ENCODE peak calls at places on chromosomes 5 and 9, in nine cellular contexts. One of them, this sample, is unnamed.

GRCh38 chr5:160311491-160312138 is 749 bp downstream of the CCNJL start:
- DNase-seq in CD8-positive, alpha-beta memory T cell: no peak
- DNase-seq in pancreas: no peak
- DNase-seq in Panc1: no peak
- DNase-seq in ovary: peak
- DNase-seq in naive thymus-derived CD4-positive, alpha-beta T cell: no peak
- DNase-seq in gastrocnemius medialis: no peak
- DNase-seq in suprapubic skin: no peak
- DNase-seq in aorta: peak
- DNase-seq in this sample: no peak

GRCh38 chr9:115118471-115119156 is 657 bp upstream of the TNC start:
- DNase-seq in Panc1: no peak
- DNase-seq in suprapubic skin: peak
- DNase-seq in CD8-positive, alpha-beta memory T cell: no peak
- DNase-seq in ovary: no peak
- DNase-seq in naive thymus-derived CD4-positive, alpha-beta T cell: no peak
- DNase-seq in pancreas: no peak
- DNase-seq in aorta: peak
- DNase-seq in gastrocnemius medialis: peak
- DNase-seq in this sample: peak

GRCh38 chr5:67942451-67942830 is 273.1 kb upstream of the PIK3R1 start:
- DNase-seq in pancreas: no peak
- DNase-seq in aorta: no peak
- DNase-seq in naive thymus-derived CD4-positive, alpha-beta T cell: no peak
- DNase-seq in gastrocnemius medialis: no peak
- DNase-seq in CD8-positive, alpha-beta memory T cell: no peak
- DNase-seq in ovary: no peak
- DNase-seq in Panc1: no peak
- DNase-seq in suprapubic skin: no peak
- DNase-seq in this sample: no peak

GRCh38 chr5:141920771-141921170 is 2.9 kb upstream of the DELE1 start:
- DNase-seq in naive thymus-derived CD4-positive, alpha-beta T cell: no peak
- DNase-seq in ovary: no peak
- DNase-seq in gastrocnemius medialis: no peak
- DNase-seq in aorta: no peak
- DNase-seq in suprapubic skin: no peak
- DNase-seq in CD8-positive, alpha-beta memory T cell: no peak
- DNase-seq in pancreas: no peak
- DNase-seq in Panc1: no peak
- DNase-seq in this sample: no peak

GRCh38 chr9:26260238-26260637 is 582.0 kb upstream of the TUSC1 start:
- DNase-seq in Panc1: no peak
- DNase-seq in aorta: no peak
- DNase-seq in suprapubic skin: no peak
- DNase-seq in ovary: no peak
- DNase-seq in CD8-positive, alpha-beta memory T cell: no peak
- DNase-seq in gastrocnemius medialis: no peak
- DNase-seq in pancreas: no peak
- DNase-seq in naive thymus-derived CD4-positive, alpha-beta T cell: no peak
- DNase-seq in this sample: no peak

GRCh38 chr9:92328225-92328624 is 2.5 kb downstream of the CENPP start:
- DNase-seq in aorta: no peak
- DNase-seq in CD8-positive, alpha-beta memory T cell: no peak
- DNase-seq in suprapubic skin: no peak
- DNase-seq in ovary: no peak
- DNase-seq in pancreas: no peak
- DNase-seq in Panc1: no peak
- DNase-seq in gastrocnemius medialis: no peak
- DNase-seq in naive thymus-derived CD4-positive, alpha-beta T cell: no peak
- DNase-seq in this sample: no peak

GRCh38 chr5:118611332-118611945 is 376.9 kb downstream of the DTWD2 start:
- DNase-seq in aorta: no peak
- DNase-seq in gastrocnemius medialis: no peak
- DNase-seq in pancreas: no peak
- DNase-seq in Panc1: peak
- DNase-seq in naive thymus-derived CD4-positive, alpha-beta T cell: no peak
- DNase-seq in CD8-positive, alpha-beta memory T cell: no peak
- DNase-seq in suprapubic skin: no peak
- DNase-seq in ovary: no peak
- DNase-seq in this sample: no peak

GRCh38 chr9:98856982-98857381 is 49.5 kb downstream of the GALNT12 start:
- DNase-seq in gastrocnemius medialis: no peak
- DNase-seq in suprapubic skin: no peak
- DNase-seq in naive thymus-derived CD4-positive, alpha-beta T cell: no peak
- DNase-seq in Panc1: no peak
- DNase-seq in ovary: no peak
- DNase-seq in pancreas: no peak
- DNase-seq in aorta: no peak
- DNase-seq in CD8-positive, alpha-beta memory T cell: no peak
- DNase-seq in this sample: no peak

GRCh38 chr9:114077162-114077837 is 800 bp downstream of the AMBP start:
- DNase-seq in naive thymus-derived CD4-positive, alpha-beta T cell: no peak
- DNase-seq in pancreas: no peak
- DNase-seq in gastrocnemius medialis: no peak
- DNase-seq in aorta: no peak
- DNase-seq in suprapubic skin: peak
- DNase-seq in CD8-positive, alpha-beta memory T cell: no peak
- DNase-seq in ovary: no peak
- DNase-seq in Panc1: no peak
- DNase-seq in this sample: no peak

GRCh38 chr9:97740848-97741821 is 44.0 kb upstream of the XPA start:
- DNase-seq in CD8-positive, alpha-beta memory T cell: no peak
- DNase-seq in Panc1: no peak
- DNase-seq in ovary: peak
- DNase-seq in suprapubic skin: peak
- DNase-seq in pancreas: peak
- DNase-seq in gastrocnemius medialis: peak
- DNase-seq in aorta: peak
- DNase-seq in naive thymus-derived CD4-positive, alpha-beta T cell: peak
- DNase-seq in this sample: peak

GRCh38 chr9:98960409-98960808 is 16.7 kb downstream of the COL15A1 start:
- DNase-seq in ovary: no peak
- DNase-seq in gastrocnemius medialis: no peak
- DNase-seq in pancreas: no peak
- DNase-seq in Panc1: no peak
- DNase-seq in aorta: no peak
- DNase-seq in CD8-positive, alpha-beta memory T cell: no peak
- DNase-seq in naive thymus-derived CD4-positive, alpha-beta T cell: no peak
- DNase-seq in suprapubic skin: no peak
- DNase-seq in this sample: no peak

GRCh38 chr5:135392256-135392655 is 6.8 kb downstream of the MACROH2A1 start:
- DNase-seq in suprapubic skin: no peak
- DNase-seq in aorta: no peak
- DNase-seq in pancreas: no peak
- DNase-seq in Panc1: no peak
- DNase-seq in CD8-positive, alpha-beta memory T cell: no peak
- DNase-seq in naive thymus-derived CD4-positive, alpha-beta T cell: no peak
- DNase-seq in ovary: no peak
- DNase-seq in gastrocnemius medialis: no peak
- DNase-seq in this sample: no peak

GRCh38 chr9:122016789-122017188 is 76.3 kb downstream of the TTLL11 start:
- DNase-seq in Panc1: no peak
- DNase-seq in pancreas: no peak
- DNase-seq in suprapubic skin: no peak
- DNase-seq in ovary: peak
- DNase-seq in aorta: no peak
- DNase-seq in gastrocnemius medialis: no peak
- DNase-seq in naive thymus-derived CD4-positive, alpha-beta T cell: no peak
- DNase-seq in CD8-positive, alpha-beta memory T cell: no peak
- DNase-seq in this sample: no peak

GRCh38 chr5:179827684-179828083 is 7.0 kb downstream of the SQSTM1 start:
- DNase-seq in Panc1: no peak
- DNase-seq in gastrocnemius medialis: no peak
- DNase-seq in ovary: no peak
- DNase-seq in pancreas: no peak
- DNase-seq in naive thymus-derived CD4-positive, alpha-beta T cell: no peak
- DNase-seq in aorta: no peak
- DNase-seq in suprapubic skin: no peak
- DNase-seq in CD8-positive, alpha-beta memory T cell: peak
- DNase-seq in this sample: no peak

GRCh38 chr5:131252824-131253171 is 11.1 kb upstream of the CDC42SE2 start:
- DNase-seq in ovary: no peak
- DNase-seq in pancreas: no peak
- DNase-seq in suprapubic skin: no peak
- DNase-seq in Panc1: no peak
- DNase-seq in aorta: no peak
- DNase-seq in gastrocnemius medialis: peak
- DNase-seq in naive thymus-derived CD4-positive, alpha-beta T cell: peak
- DNase-seq in CD8-positive, alpha-beta memory T cell: peak
- DNase-seq in this sample: no peak

GRCh38 chr5:147539053-147539452 is 29.2 kb upstream of the DPYSL3 start:
- DNase-seq in aorta: no peak
- DNase-seq in ovary: no peak
- DNase-seq in CD8-positive, alpha-beta memory T cell: no peak
- DNase-seq in suprapubic skin: no peak
- DNase-seq in gastrocnemius medialis: no peak
- DNase-seq in Panc1: no peak
- DNase-seq in pancreas: no peak
- DNase-seq in naive thymus-derived CD4-positive, alpha-beta T cell: no peak
- DNase-seq in this sample: no peak

GRCh38 chr5:143386725-143387124 is 16.8 kb downstream of the NR3C1 start:
- DNase-seq in gastrocnemius medialis: no peak
- DNase-seq in Panc1: no peak
- DNase-seq in pancreas: no peak
- DNase-seq in aorta: no peak
- DNase-seq in CD8-positive, alpha-beta memory T cell: no peak
- DNase-seq in ovary: no peak
- DNase-seq in suprapubic skin: no peak
- DNase-seq in naive thymus-derived CD4-positive, alpha-beta T cell: no peak
- DNase-seq in this sample: no peak

DNA sequence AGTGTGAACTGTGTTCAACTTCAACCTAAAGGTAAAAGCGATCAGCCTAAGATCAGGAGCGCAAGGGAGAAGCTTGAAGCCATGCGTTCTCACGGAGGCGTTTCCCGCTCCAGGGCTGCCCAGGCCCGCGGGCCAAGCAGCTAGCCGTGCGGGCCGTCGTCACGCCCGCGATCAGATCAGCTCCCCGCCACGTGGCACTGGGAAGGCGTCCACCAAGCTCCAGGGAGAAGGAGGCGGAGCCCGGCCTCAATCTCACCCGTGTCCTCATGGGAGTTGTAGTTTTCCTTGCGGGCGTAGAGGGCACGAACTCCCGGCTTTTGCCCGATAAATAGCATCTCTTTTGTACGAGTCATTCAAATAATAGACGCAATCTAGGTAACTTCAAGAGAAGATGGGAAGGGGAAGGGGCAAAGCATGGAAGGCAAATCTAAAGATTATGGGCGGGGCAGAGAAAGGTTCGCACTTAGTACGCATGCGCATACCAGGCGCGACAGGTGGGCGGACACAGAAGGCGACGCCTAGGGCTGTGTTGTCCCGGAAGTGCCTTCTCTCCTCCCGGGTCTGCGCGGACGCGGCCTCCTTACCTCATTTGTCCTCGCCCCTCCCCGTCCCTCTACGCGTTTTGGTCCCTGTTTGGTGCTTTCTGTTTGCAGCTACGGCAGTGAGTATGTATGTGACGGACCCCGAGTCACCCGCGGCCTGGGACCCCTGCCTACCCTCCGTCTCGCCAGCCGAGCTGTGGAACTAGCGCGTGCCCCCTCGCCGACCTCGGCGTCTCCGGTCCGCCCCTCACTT is 40.8 kb upstream of the ZCCHC7 start:
- DNase-seq in aorta: peak
- DNase-seq in Panc1: peak
- DNase-seq in naive thymus-derived CD4-positive, alpha-beta T cell: peak
- DNase-seq in gastrocnemius medialis: peak
- DNase-seq in pancreas: peak
- DNase-seq in ovary: peak
- DNase-seq in CD8-positive, alpha-beta memory T cell: peak
- DNase-seq in suprapubic skin: peak
- DNase-seq in this sample: peak
- H3K27ac ChIP-seq in aorta: peak
- H3K27ac ChIP-seq in Panc1: peak
- H3K27ac ChIP-seq in naive thymus-derived CD4-positive, alpha-beta T cell: peak
- H3K27ac ChIP-seq in gastrocnemius medialis: peak
- H3K27ac ChIP-seq in pancreas: peak
- H3K27ac ChIP-seq in ovary: peak
- H3K27ac ChIP-seq in CD8-positive, alpha-beta memory T cell: peak
- H3K27ac ChIP-seq in suprapubic skin: peak
- H3K27ac ChIP-seq in this sample: peak

GRCh38 chr5:163916376-163916775 is 411.0 kb downstream of the MAT2B start:
- DNase-seq in naive thymus-derived CD4-positive, alpha-beta T cell: no peak
- DNase-seq in aorta: no peak
- DNase-seq in gastrocnemius medialis: no peak
- DNase-seq in suprapubic skin: no peak
- DNase-seq in Panc1: no peak
- DNase-seq in CD8-positive, alpha-beta memory T cell: no peak
- DNase-seq in ovary: no peak
- DNase-seq in pancreas: no peak
- DNase-seq in this sample: no peak
- H3K27ac ChIP-seq in naive thymus-derived CD4-positive, alpha-beta T cell: no peak
- H3K27ac ChIP-seq in aorta: no peak
- H3K27ac ChIP-seq in gastrocnemius medialis: no peak
- H3K27ac ChIP-seq in suprapubic skin: no peak
- H3K27ac ChIP-seq in Panc1: no peak
- H3K27ac ChIP-seq in CD8-positive, alpha-beta memory T cell: no peak
- H3K27ac ChIP-seq in ovary: no peak
- H3K27ac ChIP-seq in pancreas: no peak
- H3K27ac ChIP-seq in this sample: peak

DNA sequence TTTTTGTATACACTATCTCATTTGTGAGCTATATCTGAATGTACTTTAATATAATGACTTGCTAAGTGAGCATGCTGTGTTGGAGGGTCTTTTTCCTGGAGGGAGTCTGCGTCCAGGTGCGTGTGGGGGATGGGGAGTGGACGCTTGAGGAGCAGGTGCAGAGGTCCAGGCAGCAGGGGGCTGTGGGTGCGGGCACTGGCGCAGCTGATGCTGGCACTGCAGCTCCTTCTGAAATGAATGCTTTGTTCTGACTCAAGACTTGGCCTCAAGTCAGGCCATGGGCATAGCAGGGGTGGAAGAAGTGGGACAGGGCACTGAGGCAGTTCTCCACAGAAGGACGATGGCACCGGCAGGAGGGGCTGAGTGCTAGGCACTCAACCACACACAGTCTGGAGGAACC is 165.7 kb upstream of the IRX1 start:
- DNase-seq in gastrocnemius medialis: no peak
- DNase-seq in Panc1: no peak
- DNase-seq in ovary: no peak
- DNase-seq in CD8-positive, alpha-beta memory T cell: no peak
- DNase-seq in naive thymus-derived CD4-positive, alpha-beta T cell: no peak
- DNase-seq in aorta: no peak
- DNase-seq in pancreas: no peak
- DNase-seq in suprapubic skin: no peak
- DNase-seq in this sample: no peak
- H3K27ac ChIP-seq in gastrocnemius medialis: no peak
- H3K27ac ChIP-seq in Panc1: no peak
- H3K27ac ChIP-seq in ovary: no peak
- H3K27ac ChIP-seq in CD8-positive, alpha-beta memory T cell: no peak
- H3K27ac ChIP-seq in naive thymus-derived CD4-positive, alpha-beta T cell: no peak
- H3K27ac ChIP-seq in aorta: no peak
- H3K27ac ChIP-seq in pancreas: no peak
- H3K27ac ChIP-seq in suprapubic skin: no peak
- H3K27ac ChIP-seq in this sample: no peak

DNA sequence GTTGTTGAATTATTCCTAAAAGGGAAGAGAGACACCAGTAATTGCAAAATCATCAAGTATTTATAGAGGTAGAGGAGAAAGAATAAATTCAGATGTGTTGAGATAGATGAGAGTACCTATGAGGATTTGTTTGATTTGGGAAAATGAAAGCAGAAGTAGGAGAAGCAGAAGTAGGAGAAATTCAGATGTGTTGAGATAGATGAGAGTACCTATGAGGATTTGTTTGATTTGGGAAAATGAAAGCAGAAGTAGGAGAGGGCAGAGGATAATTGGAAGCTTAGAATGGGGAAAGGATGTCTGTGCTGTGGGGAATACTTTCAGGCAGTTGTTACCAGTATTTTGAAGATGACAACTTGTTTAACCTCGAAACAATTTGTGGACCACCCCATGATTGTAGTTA is 35.1 kb upstream of the ZCCHC7 start:
- DNase-seq in CD8-positive, alpha-beta memory T cell: no peak
- DNase-seq in suprapubic skin: no peak
- DNase-seq in ovary: no peak
- DNase-seq in aorta: no peak
- DNase-seq in gastrocnemius medialis: no peak
- DNase-seq in Panc1: no peak
- DNase-seq in naive thymus-derived CD4-positive, alpha-beta T cell: no peak
- DNase-seq in pancreas: no peak
- DNase-seq in this sample: no peak
- H3K27ac ChIP-seq in CD8-positive, alpha-beta memory T cell: no peak
- H3K27ac ChIP-seq in suprapubic skin: no peak
- H3K27ac ChIP-seq in ovary: no peak
- H3K27ac ChIP-seq in aorta: no peak
- H3K27ac ChIP-seq in gastrocnemius medialis: no peak
- H3K27ac ChIP-seq in Panc1: no peak
- H3K27ac ChIP-seq in naive thymus-derived CD4-positive, alpha-beta T cell: no peak
- H3K27ac ChIP-seq in pancreas: no peak
- H3K27ac ChIP-seq in this sample: no peak

This sample was measured in coronary artery.